ENCODE peak calls at places on chromosomes 16 and 17, in six cellular contexts. One of them, this sample, is unnamed.

GRCh38 chr16:9124908-9125584 is 33.6 kb downstream of the HAPSTR1 start:
- DNase-seq in heart left ventricle: no peak
- DNase-seq in neural progenitor cell: no peak
- DNase-seq in Caco-2: no peak
- DNase-seq in body of pancreas: no peak
- DNase-seq in AG04449: no peak
- DNase-seq in this sample: no peak

GRCh38 chr16:30554933-30555847 is 3.0 kb downstream of the ZNF764 start:
- DNase-seq in heart left ventricle: no peak
- DNase-seq in neural progenitor cell: no peak
- DNase-seq in Caco-2: no peak
- DNase-seq in body of pancreas: no peak
- DNase-seq in AG04449: no peak
- DNase-seq in this sample: no peak

GRCh38 chr17:73599599-73599998 is 44.6 kb downstream of the SDK2 start:
- DNase-seq in heart left ventricle: peak
- DNase-seq in neural progenitor cell: no peak
- DNase-seq in Caco-2: no peak
- DNase-seq in body of pancreas: no peak
- DNase-seq in AG04449: no peak
- DNase-seq in this sample: no peak

GRCh38 chr17:81336296-81336929 is 41.3 kb upstream of the SLC38A10 start:
- DNase-seq in heart left ventricle: no peak
- DNase-seq in neural progenitor cell: no peak
- DNase-seq in Caco-2: no peak
- DNase-seq in body of pancreas: peak
- DNase-seq in AG04449: no peak
- DNase-seq in this sample: no peak

GRCh38 chr16:23420011-23420410 is 33.0 kb downstream of the COG7 start:
- DNase-seq in heart left ventricle: no peak
- DNase-seq in neural progenitor cell: no peak
- DNase-seq in Caco-2: no peak
- DNase-seq in body of pancreas: no peak
- DNase-seq in AG04449: peak
- DNase-seq in this sample: no peak

GRCh38 chr17:57935833-57936807 is 19.1 kb downstream of the CUEDC1 start:
- DNase-seq in heart left ventricle: no peak
- DNase-seq in neural progenitor cell: peak
- DNase-seq in Caco-2: no peak
- DNase-seq in body of pancreas: peak
- DNase-seq in AG04449: no peak
- DNase-seq in this sample: peak

GRCh38 chr17:60077226-60077625 is 1.5 kb downstream of the HEATR6 start:
- DNase-seq in heart left ventricle: no peak
- DNase-seq in neural progenitor cell: peak
- DNase-seq in Caco-2: no peak
- DNase-seq in body of pancreas: no peak
- DNase-seq in AG04449: no peak
- DNase-seq in this sample: no peak

GRCh38 chr16:1145383-1146100 is 7.4 kb upstream of the CACNA1H start:
- DNase-seq in heart left ventricle: no peak
- DNase-seq in neural progenitor cell: peak
- DNase-seq in Caco-2: no peak
- DNase-seq in body of pancreas: peak
- DNase-seq in AG04449: no peak
- DNase-seq in this sample: no peak

GRCh38 chr17:27323538-27324212 is 29.8 kb downstream of the WSB1 start:
- DNase-seq in heart left ventricle: peak
- DNase-seq in neural progenitor cell: no peak
- DNase-seq in Caco-2: peak
- DNase-seq in body of pancreas: peak
- DNase-seq in AG04449: no peak
- DNase-seq in this sample: peak

GRCh38 chr17:58315750-58316149 is 12.8 kb downstream of the TSPOAP1 start:
- DNase-seq in heart left ventricle: no peak
- DNase-seq in neural progenitor cell: no peak
- DNase-seq in Caco-2: no peak
- DNase-seq in body of pancreas: no peak
- DNase-seq in AG04449: no peak
- DNase-seq in this sample: no peak

GRCh38 chr16:74309789-74310781 is 13.5 kb downstream of the PSMD7 start:
- DNase-seq in heart left ventricle: no peak
- DNase-seq in neural progenitor cell: peak
- DNase-seq in Caco-2: peak
- DNase-seq in body of pancreas: peak
- DNase-seq in AG04449: no peak
- DNase-seq in this sample: no peak

GRCh38 chr16:58339452-58339938 is 44.7 kb upstream of the PRSS54 start:
- DNase-seq in heart left ventricle: no peak
- DNase-seq in neural progenitor cell: peak
- DNase-seq in Caco-2: peak
- DNase-seq in body of pancreas: no peak
- DNase-seq in AG04449: no peak
- DNase-seq in this sample: no peak

GRCh38 chr17:61444831-61445230 is 7.4 kb upstream of the TBX4 start:
- DNase-seq in heart left ventricle: no peak
- DNase-seq in neural progenitor cell: no peak
- DNase-seq in Caco-2: no peak
- DNase-seq in body of pancreas: no peak
- DNase-seq in AG04449: no peak
- DNase-seq in this sample: no peak

GRCh38 chr17:79698086-79698690 is 32.6 kb upstream of the ENPP7 start:
- DNase-seq in heart left ventricle: no peak
- DNase-seq in neural progenitor cell: no peak
- DNase-seq in Caco-2: no peak
- DNase-seq in body of pancreas: no peak
- DNase-seq in AG04449: no peak
- DNase-seq in this sample: no peak

GRCh38 chr16:66650707-66651473 is 45.7 kb downstream of the CMTM4 start:
- DNase-seq in heart left ventricle: peak
- DNase-seq in neural progenitor cell: peak
- DNase-seq in Caco-2: peak
- DNase-seq in body of pancreas: peak
- DNase-seq in AG04449: peak
- DNase-seq in this sample: peak

GRCh38 chr16:73196670-73197069 is 148.7 kb upstream of the ZFHX3 start:
- DNase-seq in heart left ventricle: no peak
- DNase-seq in neural progenitor cell: peak
- DNase-seq in Caco-2: peak
- DNase-seq in body of pancreas: peak
- DNase-seq in AG04449: no peak
- DNase-seq in this sample: peak

GRCh38 chr17:75105269-75106080 is 4.3 kb upstream of the ARMC7 start:
- DNase-seq in heart left ventricle: no peak
- DNase-seq in neural progenitor cell: peak
- DNase-seq in Caco-2: peak
- DNase-seq in body of pancreas: peak
- DNase-seq in AG04449: no peak
- DNase-seq in this sample: no peak

GRCh38 chr16:87474017-87474416 is 18.8 kb downstream of the ZCCHC14 start:
- DNase-seq in heart left ventricle: no peak
- DNase-seq in neural progenitor cell: no peak
- DNase-seq in Caco-2: no peak
- DNase-seq in body of pancreas: no peak
- DNase-seq in AG04449: no peak
- DNase-seq in this sample: no peak

GRCh38 chr16:66539628-66540469 is 10.1 kb downstream of the TK2 start:
- DNase-seq in heart left ventricle: no peak
- DNase-seq in neural progenitor cell: no peak
- DNase-seq in Caco-2: no peak
- DNase-seq in body of pancreas: no peak
- DNase-seq in AG04449: no peak
- DNase-seq in this sample: no peak

GRCh38 chr16:79598341-79599181 is 2.0 kb downstream of the MAF start:
- DNase-seq in heart left ventricle: peak
- DNase-seq in neural progenitor cell: peak
- DNase-seq in Caco-2: peak
- DNase-seq in body of pancreas: peak
- DNase-seq in AG04449: no peak
- DNase-seq in this sample: peak
- TF ChIP-seq CTCF in heart left ventricle: peak
- TF ChIP-seq CTCF in neural progenitor cell: peak
- TF ChIP-seq CTCF in Caco-2: peak
- TF ChIP-seq CTCF in body of pancreas: peak
- TF ChIP-seq CTCF in AG04449: no peak
- TF ChIP-seq CTCF in this sample: peak

GRCh38 chr17:15260376-15261062 is 4.6 kb downstream of the PMP22 start:
- DNase-seq in heart left ventricle: peak
- DNase-seq in neural progenitor cell: peak
- DNase-seq in Caco-2: peak
- DNase-seq in body of pancreas: peak
- DNase-seq in AG04449: no peak
- DNase-seq in this sample: peak

GRCh38 chr17:15262291-15263205 is 2.6 kb downstream of the PMP22 start:
- DNase-seq in heart left ventricle: peak
- DNase-seq in neural progenitor cell: peak
- DNase-seq in Caco-2: peak
- DNase-seq in body of pancreas: peak
- DNase-seq in AG04449: no peak
- DNase-seq in this sample: peak

GRCh38 chr17:15263206-15263579 is 1.9 kb downstream of the PMP22 start:
- DNase-seq in heart left ventricle: peak
- DNase-seq in neural progenitor cell: peak
- DNase-seq in Caco-2: peak
- DNase-seq in body of pancreas: peak
- DNase-seq in AG04449: no peak
- DNase-seq in this sample: peak

GRCh38 chr17:15261818-15262290 is 3.3 kb downstream of the PMP22 start:
- DNase-seq in heart left ventricle: no peak
- DNase-seq in neural progenitor cell: peak
- DNase-seq in Caco-2: peak
- DNase-seq in body of pancreas: no peak
- DNase-seq in AG04449: no peak
- DNase-seq in this sample: peak

GRCh38 chr17:15261063-15261817 is 3.9 kb downstream of the PMP22 start:
- DNase-seq in heart left ventricle: peak
- DNase-seq in neural progenitor cell: peak
- DNase-seq in Caco-2: peak
- DNase-seq in body of pancreas: peak
- DNase-seq in AG04449: no peak
- DNase-seq in this sample: peak
- H3K4me3 ChIP-seq in heart left ventricle: peak
- H3K4me3 ChIP-seq in neural progenitor cell: peak
- H3K4me3 ChIP-seq in Caco-2: peak
- H3K4me3 ChIP-seq in body of pancreas: no peak
- H3K4me3 ChIP-seq in AG04449: peak
- H3K4me3 ChIP-seq in this sample: peak

GRCh38 chr16:22198547-22199293 is 7.4 kb upstream of the EEF2K start:
- DNase-seq in heart left ventricle: peak
- DNase-seq in neural progenitor cell: no peak
- DNase-seq in Caco-2: no peak
- DNase-seq in body of pancreas: no peak
- DNase-seq in AG04449: no peak
- DNase-seq in this sample: no peak
- TF ChIP-seq CTCF in heart left ventricle: no peak
- TF ChIP-seq CTCF in neural progenitor cell: no peak
- TF ChIP-seq CTCF in Caco-2: no peak
- TF ChIP-seq CTCF in body of pancreas: no peak
- TF ChIP-seq CTCF in AG04449: no peak
- TF ChIP-seq CTCF in this sample: no peak

GRCh38 chr17:40510328-40510648 is 8.9 kb upstream of the TNS4 start:
- DNase-seq in heart left ventricle: no peak
- DNase-seq in neural progenitor cell: no peak
- DNase-seq in Caco-2: no peak
- DNase-seq in body of pancreas: peak
- DNase-seq in AG04449: no peak
- DNase-seq in this sample: no peak

GRCh38 chr17:40511667-40512221 is 10.3 kb upstream of the TNS4 start:
- DNase-seq in heart left ventricle: no peak
- DNase-seq in neural progenitor cell: no peak
- DNase-seq in Caco-2: no peak
- DNase-seq in body of pancreas: no peak
- DNase-seq in AG04449: no peak
- DNase-seq in this sample: no peak

GRCh38 chr17:40514013-40514875 is 12.8 kb upstream of the TNS4 start:
- DNase-seq in heart left ventricle: no peak
- DNase-seq in neural progenitor cell: no peak
- DNase-seq in Caco-2: no peak
- DNase-seq in body of pancreas: no peak
- DNase-seq in AG04449: no peak
- DNase-seq in this sample: no peak

GRCh38 chr17:40509626-40510327 is 8.4 kb upstream of the TNS4 start:
- DNase-seq in heart left ventricle: no peak
- DNase-seq in neural progenitor cell: no peak
- DNase-seq in Caco-2: no peak
- DNase-seq in body of pancreas: no peak
- DNase-seq in AG04449: no peak
- DNase-seq in this sample: no peak

GRCh38 chr17:40511136-40511535 is 9.7 kb upstream of the TNS4 start:
- DNase-seq in heart left ventricle: no peak
- DNase-seq in neural progenitor cell: no peak
- DNase-seq in Caco-2: no peak
- DNase-seq in body of pancreas: no peak
- DNase-seq in AG04449: no peak
- DNase-seq in this sample: no peak
- H3K4me3 ChIP-seq in heart left ventricle: no peak
- H3K4me3 ChIP-seq in neural progenitor cell: no peak
- H3K4me3 ChIP-seq in Caco-2: no peak
- H3K4me3 ChIP-seq in body of pancreas: no peak
- H3K4me3 ChIP-seq in AG04449: no peak
- H3K4me3 ChIP-seq in this sample: no peak

GRCh38 chr17:1001640-1002411 is 4.9 kb downstream of the TIMM22 start:
- DNase-seq in heart left ventricle: peak
- DNase-seq in neural progenitor cell: no peak
- DNase-seq in Caco-2: no peak
- DNase-seq in body of pancreas: no peak
- DNase-seq in AG04449: no peak
- DNase-seq in this sample: no peak

GRCh38 chr17:1002412-1002753 is 5.5 kb downstream of the TIMM22 start:
- DNase-seq in heart left ventricle: no peak
- DNase-seq in neural progenitor cell: no peak
- DNase-seq in Caco-2: no peak
- DNase-seq in body of pancreas: no peak
- DNase-seq in AG04449: no peak
- DNase-seq in this sample: no peak

GRCh38 chr17:1000597-1001490 is 3.9 kb downstream of the TIMM22 start:
- DNase-seq in heart left ventricle: peak
- DNase-seq in neural progenitor cell: no peak
- DNase-seq in Caco-2: no peak
- DNase-seq in body of pancreas: no peak
- DNase-seq in AG04449: no peak
- DNase-seq in this sample: peak

GRCh38 chr17:996554-997344 is at the start of gene TIMM22:
- DNase-seq in heart left ventricle: peak
- DNase-seq in neural progenitor cell: peak
- DNase-seq in Caco-2: peak
- DNase-seq in body of pancreas: peak
- DNase-seq in AG04449: peak
- DNase-seq in this sample: peak

DNA sequence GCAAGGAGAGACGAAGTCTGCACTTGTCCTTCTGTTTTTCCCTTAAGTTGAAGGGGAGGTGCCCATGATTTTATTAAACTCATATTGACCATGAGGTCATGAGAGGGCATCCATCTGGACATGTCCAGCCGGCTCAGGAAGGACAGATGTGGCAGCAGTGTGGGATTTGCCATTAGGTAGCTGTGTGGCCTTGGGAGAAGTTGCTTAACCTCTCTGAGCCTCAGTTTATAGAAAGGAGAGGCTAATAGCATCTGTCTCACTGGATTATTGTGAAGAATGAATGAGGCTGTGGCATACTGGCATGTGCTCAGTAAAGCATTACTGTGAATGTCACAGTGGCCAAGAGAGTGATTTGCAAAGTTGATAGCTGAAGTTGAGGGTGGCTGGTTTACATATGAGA is 1.2 kb downstream of the TIMM22 start:
- DNase-seq in heart left ventricle: peak
- DNase-seq in neural progenitor cell: no peak
- DNase-seq in Caco-2: no peak
- DNase-seq in body of pancreas: no peak
- DNase-seq in AG04449: no peak
- DNase-seq in this sample: no peak
- TF ChIP-seq CTCF in heart left ventricle: no peak
- TF ChIP-seq CTCF in neural progenitor cell: no peak
- TF ChIP-seq CTCF in Caco-2: no peak
- TF ChIP-seq CTCF in body of pancreas: no peak
- TF ChIP-seq CTCF in AG04449: no peak
- TF ChIP-seq CTCF in this sample: no peak

This sample was measured in left ventricle myocardium inferior.